ENCODE peak calls at places on chromosomes 7 and 10, in ten cellular contexts. One of them, this sample, is unnamed.

GRCh38 chr7:139639563-139639962 is 116.1 kb downstream of the CLEC2L start:
- DNase-seq in mammary epithelial cell: no peak
- DNase-seq in NB4: no peak
- DNase-seq in CD8-positive, alpha-beta T cell: no peak
- DNase-seq in BE2C: no peak
- DNase-seq in M059J: no peak
- DNase-seq in IMR-90: no peak
- DNase-seq in stimulated activated CD4-positive, alpha-beta T cell treated with anti-CD3 and anti-CD28 coated beads, TNF-alpha, amount 100 ng/mL, for 4 hours: no peak
- DNase-seq in astrocyte of the spinal cord: no peak
- DNase-seq in breast epithelium: no peak
- DNase-seq in this sample: no peak

GRCh38 chr10:96987842-96988175 is 155.7 kb downstream of the LCOR start:
- DNase-seq in mammary epithelial cell: peak
- DNase-seq in NB4: no peak
- DNase-seq in CD8-positive, alpha-beta T cell: no peak
- DNase-seq in BE2C: no peak
- DNase-seq in M059J: peak
- DNase-seq in IMR-90: peak
- DNase-seq in stimulated activated CD4-positive, alpha-beta T cell treated with anti-CD3 and anti-CD28 coated beads, TNF-alpha, amount 100 ng/mL, for 4 hours: no peak
- DNase-seq in astrocyte of the spinal cord: no peak
- DNase-seq in breast epithelium: no peak
- DNase-seq in this sample: no peak

GRCh38 chr7:73512018-73512780 is 9.9 kb downstream of the BAZ1B start:
- DNase-seq in mammary epithelial cell: no peak
- DNase-seq in NB4: no peak
- DNase-seq in CD8-positive, alpha-beta T cell: no peak
- DNase-seq in BE2C: no peak
- DNase-seq in M059J: no peak
- DNase-seq in IMR-90: peak
- DNase-seq in stimulated activated CD4-positive, alpha-beta T cell treated with anti-CD3 and anti-CD28 coated beads, TNF-alpha, amount 100 ng/mL, for 4 hours: no peak
- DNase-seq in astrocyte of the spinal cord: peak
- DNase-seq in breast epithelium: no peak
- DNase-seq in this sample: no peak

GRCh38 chr7:33986951-33987948 is 81.9 kb downstream of the BMPER start:
- DNase-seq in mammary epithelial cell: peak
- DNase-seq in NB4: peak
- DNase-seq in CD8-positive, alpha-beta T cell: no peak
- DNase-seq in BE2C: no peak
- DNase-seq in M059J: peak
- DNase-seq in IMR-90: peak
- DNase-seq in stimulated activated CD4-positive, alpha-beta T cell treated with anti-CD3 and anti-CD28 coated beads, TNF-alpha, amount 100 ng/mL, for 4 hours: no peak
- DNase-seq in astrocyte of the spinal cord: peak
- DNase-seq in breast epithelium: no peak
- DNase-seq in this sample: no peak

GRCh38 chr7:27647052-27647451 is 15.6 kb downstream of the HIBADH start:
- DNase-seq in mammary epithelial cell: peak
- DNase-seq in NB4: no peak
- DNase-seq in CD8-positive, alpha-beta T cell: no peak
- DNase-seq in BE2C: no peak
- DNase-seq in M059J: peak
- DNase-seq in IMR-90: peak
- DNase-seq in stimulated activated CD4-positive, alpha-beta T cell treated with anti-CD3 and anti-CD28 coated beads, TNF-alpha, amount 100 ng/mL, for 4 hours: no peak
- DNase-seq in astrocyte of the spinal cord: peak
- DNase-seq in breast epithelium: no peak
- DNase-seq in this sample: no peak

GRCh38 chr10:55098452-55098851 is 297.4 kb upstream of the PCDH15 start:
- DNase-seq in mammary epithelial cell: no peak
- DNase-seq in NB4: no peak
- DNase-seq in CD8-positive, alpha-beta T cell: no peak
- DNase-seq in BE2C: no peak
- DNase-seq in M059J: no peak
- DNase-seq in IMR-90: no peak
- DNase-seq in stimulated activated CD4-positive, alpha-beta T cell treated with anti-CD3 and anti-CD28 coated beads, TNF-alpha, amount 100 ng/mL, for 4 hours: no peak
- DNase-seq in astrocyte of the spinal cord: no peak
- DNase-seq in breast epithelium: no peak
- DNase-seq in this sample: no peak

GRCh38 chr7:351681-352480 is 61.9 kb downstream of the FOXL3 start:
- DNase-seq in mammary epithelial cell: no peak
- DNase-seq in NB4: no peak
- DNase-seq in CD8-positive, alpha-beta T cell: peak
- DNase-seq in BE2C: no peak
- DNase-seq in M059J: no peak
- DNase-seq in IMR-90: no peak
- DNase-seq in stimulated activated CD4-positive, alpha-beta T cell treated with anti-CD3 and anti-CD28 coated beads, TNF-alpha, amount 100 ng/mL, for 4 hours: peak
- DNase-seq in astrocyte of the spinal cord: no peak
- DNase-seq in breast epithelium: no peak
- DNase-seq in this sample: no peak

GRCh38 chr10:116112232-116113231 is 160.5 kb downstream of the GFRA1 start:
- DNase-seq in mammary epithelial cell: no peak
- DNase-seq in NB4: no peak
- DNase-seq in CD8-positive, alpha-beta T cell: no peak
- DNase-seq in BE2C: no peak
- DNase-seq in M059J: peak
- DNase-seq in IMR-90: no peak
- DNase-seq in stimulated activated CD4-positive, alpha-beta T cell treated with anti-CD3 and anti-CD28 coated beads, TNF-alpha, amount 100 ng/mL, for 4 hours: no peak
- DNase-seq in astrocyte of the spinal cord: peak
- DNase-seq in breast epithelium: no peak
- DNase-seq in this sample: no peak

GRCh38 chr10:125419831-125420230 is 259.5 kb upstream of the CTBP2 start:
- DNase-seq in mammary epithelial cell: no peak
- DNase-seq in NB4: no peak
- DNase-seq in CD8-positive, alpha-beta T cell: no peak
- DNase-seq in BE2C: no peak
- DNase-seq in M059J: no peak
- DNase-seq in IMR-90: no peak
- DNase-seq in stimulated activated CD4-positive, alpha-beta T cell treated with anti-CD3 and anti-CD28 coated beads, TNF-alpha, amount 100 ng/mL, for 4 hours: no peak
- DNase-seq in astrocyte of the spinal cord: no peak
- DNase-seq in breast epithelium: no peak
- DNase-seq in this sample: no peak

GRCh38 chr10:28922127-28922526 is 244.8 kb downstream of the BAMBI start:
- DNase-seq in mammary epithelial cell: no peak
- DNase-seq in NB4: no peak
- DNase-seq in CD8-positive, alpha-beta T cell: no peak
- DNase-seq in BE2C: no peak
- DNase-seq in M059J: no peak
- DNase-seq in IMR-90: peak
- DNase-seq in stimulated activated CD4-positive, alpha-beta T cell treated with anti-CD3 and anti-CD28 coated beads, TNF-alpha, amount 100 ng/mL, for 4 hours: no peak
- DNase-seq in astrocyte of the spinal cord: peak
- DNase-seq in breast epithelium: no peak
- DNase-seq in this sample: no peak

GRCh38 chr10:102420443-102420809 is 210 bp upstream of the FBXL15 start:
- DNase-seq in mammary epithelial cell: no peak
- DNase-seq in NB4: no peak
- DNase-seq in CD8-positive, alpha-beta T cell: no peak
- DNase-seq in BE2C: no peak
- DNase-seq in M059J: no peak
- DNase-seq in IMR-90: no peak
- DNase-seq in stimulated activated CD4-positive, alpha-beta T cell treated with anti-CD3 and anti-CD28 coated beads, TNF-alpha, amount 100 ng/mL, for 4 hours: no peak
- DNase-seq in astrocyte of the spinal cord: no peak
- DNase-seq in breast epithelium: no peak
- DNase-seq in this sample: no peak

GRCh38 chr10:14259696-14260595 is 70.8 kb downstream of the FRMD4A start:
- DNase-seq in mammary epithelial cell: no peak
- DNase-seq in NB4: no peak
- DNase-seq in CD8-positive, alpha-beta T cell: no peak
- DNase-seq in BE2C: no peak
- DNase-seq in M059J: peak
- DNase-seq in IMR-90: peak
- DNase-seq in stimulated activated CD4-positive, alpha-beta T cell treated with anti-CD3 and anti-CD28 coated beads, TNF-alpha, amount 100 ng/mL, for 4 hours: no peak
- DNase-seq in astrocyte of the spinal cord: peak
- DNase-seq in breast epithelium: no peak
- DNase-seq in this sample: no peak

GRCh38 chr7:49791089-49791741 is 17.8 kb downstream of the VWC2 start:
- DNase-seq in mammary epithelial cell: no peak
- DNase-seq in NB4: peak
- DNase-seq in CD8-positive, alpha-beta T cell: no peak
- DNase-seq in BE2C: peak
- DNase-seq in M059J: peak
- DNase-seq in IMR-90: no peak
- DNase-seq in stimulated activated CD4-positive, alpha-beta T cell treated with anti-CD3 and anti-CD28 coated beads, TNF-alpha, amount 100 ng/mL, for 4 hours: no peak
- DNase-seq in astrocyte of the spinal cord: no peak
- DNase-seq in breast epithelium: no peak
- DNase-seq in this sample: no peak

GRCh38 chr10:58044072-58044471 is 223.6 kb downstream of the IPMK start:
- DNase-seq in mammary epithelial cell: peak
- DNase-seq in NB4: no peak
- DNase-seq in CD8-positive, alpha-beta T cell: no peak
- DNase-seq in BE2C: no peak
- DNase-seq in M059J: peak
- DNase-seq in IMR-90: peak
- DNase-seq in stimulated activated CD4-positive, alpha-beta T cell treated with anti-CD3 and anti-CD28 coated beads, TNF-alpha, amount 100 ng/mL, for 4 hours: no peak
- DNase-seq in astrocyte of the spinal cord: peak
- DNase-seq in breast epithelium: no peak
- DNase-seq in this sample: no peak

GRCh38 chr10:22766693-22767092 is 52.3 kb upstream of the PIP4K2A start:
- DNase-seq in mammary epithelial cell: no peak
- DNase-seq in NB4: no peak
- DNase-seq in CD8-positive, alpha-beta T cell: no peak
- DNase-seq in BE2C: no peak
- DNase-seq in M059J: no peak
- DNase-seq in IMR-90: no peak
- DNase-seq in stimulated activated CD4-positive, alpha-beta T cell treated with anti-CD3 and anti-CD28 coated beads, TNF-alpha, amount 100 ng/mL, for 4 hours: no peak
- DNase-seq in astrocyte of the spinal cord: no peak
- DNase-seq in breast epithelium: no peak
- DNase-seq in this sample: no peak

GRCh38 chr10:46247181-46247475 is 39.7 kb upstream of the ANTXRL start:
- DNase-seq in mammary epithelial cell: no peak
- DNase-seq in NB4: no peak
- DNase-seq in CD8-positive, alpha-beta T cell: no peak
- DNase-seq in BE2C: no peak
- DNase-seq in M059J: no peak
- DNase-seq in IMR-90: no peak
- DNase-seq in stimulated activated CD4-positive, alpha-beta T cell treated with anti-CD3 and anti-CD28 coated beads, TNF-alpha, amount 100 ng/mL, for 4 hours: no peak
- DNase-seq in astrocyte of the spinal cord: no peak
- DNase-seq in breast epithelium: no peak
- DNase-seq in this sample: peak

GRCh38 chr10:921471-922414 is 9.8 kb downstream of the LARP4B start:
- DNase-seq in mammary epithelial cell: peak
- DNase-seq in NB4: no peak
- DNase-seq in CD8-positive, alpha-beta T cell: no peak
- DNase-seq in BE2C: no peak
- DNase-seq in M059J: peak
- DNase-seq in IMR-90: peak
- DNase-seq in stimulated activated CD4-positive, alpha-beta T cell treated with anti-CD3 and anti-CD28 coated beads, TNF-alpha, amount 100 ng/mL, for 4 hours: no peak
- DNase-seq in astrocyte of the spinal cord: peak
- DNase-seq in breast epithelium: no peak
- DNase-seq in this sample: no peak

GRCh38 chr7:45593121-45593541 is 19.0 kb downstream of the ADCY1 start:
- DNase-seq in mammary epithelial cell: no peak
- DNase-seq in NB4: no peak
- DNase-seq in CD8-positive, alpha-beta T cell: no peak
- DNase-seq in BE2C: no peak
- DNase-seq in M059J: no peak
- DNase-seq in IMR-90: no peak
- DNase-seq in stimulated activated CD4-positive, alpha-beta T cell treated with anti-CD3 and anti-CD28 coated beads, TNF-alpha, amount 100 ng/mL, for 4 hours: no peak
- DNase-seq in astrocyte of the spinal cord: no peak
- DNase-seq in breast epithelium: peak
- DNase-seq in this sample: no peak

GRCh38 chr7:111424768-111425167 is 137.5 kb downstream of the IMMP2L start:
- DNase-seq in mammary epithelial cell: peak
- DNase-seq in NB4: no peak
- DNase-seq in CD8-positive, alpha-beta T cell: no peak
- DNase-seq in BE2C: no peak
- DNase-seq in M059J: peak
- DNase-seq in IMR-90: peak
- DNase-seq in stimulated activated CD4-positive, alpha-beta T cell treated with anti-CD3 and anti-CD28 coated beads, TNF-alpha, amount 100 ng/mL, for 4 hours: no peak
- DNase-seq in astrocyte of the spinal cord: no peak
- DNase-seq in breast epithelium: no peak
- DNase-seq in this sample: no peak

GRCh38 chr7:97479740-97480290 is 252.1 kb upstream of the TAC1 start:
- DNase-seq in mammary epithelial cell: no peak
- DNase-seq in NB4: no peak
- DNase-seq in CD8-positive, alpha-beta T cell: no peak
- DNase-seq in BE2C: no peak
- DNase-seq in M059J: no peak
- DNase-seq in IMR-90: no peak
- DNase-seq in stimulated activated CD4-positive, alpha-beta T cell treated with anti-CD3 and anti-CD28 coated beads, TNF-alpha, amount 100 ng/mL, for 4 hours: no peak
- DNase-seq in astrocyte of the spinal cord: no peak
- DNase-seq in breast epithelium: no peak
- DNase-seq in this sample: no peak

GRCh38 chr10:45557275-45557905 is 115.2 kb downstream of the ZFAND4 start:
- DNase-seq in mammary epithelial cell: no peak
- DNase-seq in NB4: peak
- DNase-seq in CD8-positive, alpha-beta T cell: no peak
- DNase-seq in BE2C: no peak
- DNase-seq in M059J: peak
- DNase-seq in IMR-90: no peak
- DNase-seq in stimulated activated CD4-positive, alpha-beta T cell treated with anti-CD3 and anti-CD28 coated beads, TNF-alpha, amount 100 ng/mL, for 4 hours: no peak
- DNase-seq in astrocyte of the spinal cord: no peak
- DNase-seq in breast epithelium: no peak
- DNase-seq in this sample: no peak

GRCh38 chr10:75475470-75476182 is 44.2 kb downstream of the LRMDA start:
- DNase-seq in mammary epithelial cell: no peak
- DNase-seq in NB4: no peak
- DNase-seq in CD8-positive, alpha-beta T cell: no peak
- DNase-seq in BE2C: no peak
- DNase-seq in M059J: peak
- DNase-seq in IMR-90: no peak
- DNase-seq in stimulated activated CD4-positive, alpha-beta T cell treated with anti-CD3 and anti-CD28 coated beads, TNF-alpha, amount 100 ng/mL, for 4 hours: no peak
- DNase-seq in astrocyte of the spinal cord: peak
- DNase-seq in breast epithelium: no peak
- DNase-seq in this sample: no peak

GRCh38 chr7:105837765-105838241 is 38.6 kb downstream of the ATXN7L1 start:
- DNase-seq in mammary epithelial cell: no peak
- DNase-seq in NB4: no peak
- DNase-seq in CD8-positive, alpha-beta T cell: no peak
- DNase-seq in BE2C: no peak
- DNase-seq in M059J: no peak
- DNase-seq in IMR-90: no peak
- DNase-seq in stimulated activated CD4-positive, alpha-beta T cell treated with anti-CD3 and anti-CD28 coated beads, TNF-alpha, amount 100 ng/mL, for 4 hours: no peak
- DNase-seq in astrocyte of the spinal cord: no peak
- DNase-seq in breast epithelium: no peak
- DNase-seq in this sample: no peak

GRCh38 chr7:105705427-105705826 is 124.1 kb upstream of the EFCAB10 start:
- DNase-seq in mammary epithelial cell: no peak
- DNase-seq in NB4: no peak
- DNase-seq in CD8-positive, alpha-beta T cell: no peak
- DNase-seq in BE2C: no peak
- DNase-seq in M059J: no peak
- DNase-seq in IMR-90: no peak
- DNase-seq in stimulated activated CD4-positive, alpha-beta T cell treated with anti-CD3 and anti-CD28 coated beads, TNF-alpha, amount 100 ng/mL, for 4 hours: no peak
- DNase-seq in astrocyte of the spinal cord: no peak
- DNase-seq in breast epithelium: no peak
- DNase-seq in this sample: no peak

GRCh38 chr10:72567421-72567820 is 58.5 kb downstream of the MICU1 start:
- DNase-seq in mammary epithelial cell: peak
- DNase-seq in NB4: no peak
- DNase-seq in CD8-positive, alpha-beta T cell: no peak
- DNase-seq in BE2C: no peak
- DNase-seq in M059J: peak
- DNase-seq in IMR-90: peak
- DNase-seq in stimulated activated CD4-positive, alpha-beta T cell treated with anti-CD3 and anti-CD28 coated beads, TNF-alpha, amount 100 ng/mL, for 4 hours: no peak
- DNase-seq in astrocyte of the spinal cord: peak
- DNase-seq in breast epithelium: no peak
- DNase-seq in this sample: no peak

GRCh38 chr10:124224331-124225028 is 131.1 kb upstream of the CHST15 start:
- DNase-seq in mammary epithelial cell: peak
- DNase-seq in NB4: no peak
- DNase-seq in CD8-positive, alpha-beta T cell: no peak
- DNase-seq in BE2C: no peak
- DNase-seq in M059J: peak
- DNase-seq in IMR-90: no peak
- DNase-seq in stimulated activated CD4-positive, alpha-beta T cell treated with anti-CD3 and anti-CD28 coated beads, TNF-alpha, amount 100 ng/mL, for 4 hours: no peak
- DNase-seq in astrocyte of the spinal cord: peak
- DNase-seq in breast epithelium: no peak
- DNase-seq in this sample: no peak

GRCh38 chr10:92291921-92292860 is 1.2 kb downstream of the MARCHF5 start:
- DNase-seq in mammary epithelial cell: peak
- DNase-seq in NB4: peak
- DNase-seq in CD8-positive, alpha-beta T cell: peak
- DNase-seq in BE2C: peak
- DNase-seq in M059J: peak
- DNase-seq in IMR-90: peak
- DNase-seq in stimulated activated CD4-positive, alpha-beta T cell treated with anti-CD3 and anti-CD28 coated beads, TNF-alpha, amount 100 ng/mL, for 4 hours: peak
- DNase-seq in astrocyte of the spinal cord: peak
- DNase-seq in breast epithelium: no peak
- DNase-seq in this sample: peak

GRCh38 chr7:129959480-129960332 is 6.9 kb upstream of the UBE2H start:
- DNase-seq in mammary epithelial cell: peak
- DNase-seq in NB4: peak
- DNase-seq in CD8-positive, alpha-beta T cell: no peak
- DNase-seq in BE2C: no peak
- DNase-seq in M059J: peak
- DNase-seq in IMR-90: no peak
- DNase-seq in stimulated activated CD4-positive, alpha-beta T cell treated with anti-CD3 and anti-CD28 coated beads, TNF-alpha, amount 100 ng/mL, for 4 hours: no peak
- DNase-seq in astrocyte of the spinal cord: no peak
- DNase-seq in breast epithelium: no peak
- DNase-seq in this sample: no peak

This sample was measured in progenitor cell of endocrine pancreas.